ENCODE peak calls at places on chromosomes 1 and 21, in six cellular contexts. I is IMR-90, N is trophoblast cell, X is neuronal stem cell, M is mesendoderm, G is H1. B is an unnamed sample.

GRCh38 chr1:231272880-231273279 is 31.9 kb downstream of the GNPAT start:
- DNase-seq in X (no peak), I (peak), G (no peak), N (peak), M (peak), B (peak)

GRCh38 chr1:183276386-183276785 is 90.3 kb downstream of the LAMC2 start:
- DNase-seq in G (no peak), X (no peak), M (peak), I (no peak), N (peak), B (peak)

GRCh38 chr21:16084776-16085364 is 355.1 kb downstream of the USP25 start:
- DNase-seq in M (no peak), G (no peak), I (peak), X (no peak), N (no peak), B (no peak)

GRCh38 chr1:168202941-168203654 is 22.7 kb upstream of the SFT2D2 start:
- DNase-seq in I (peak), M (peak), N (peak), X (no peak), G (no peak), B (peak)

GRCh38 chr1:17097787-17098186 is 21.5 kb downstream of the PADI2 start:
- DNase-seq in M (no peak), X (no peak), G (no peak), I (no peak), N (peak), B (no peak)

GRCh38 chr21:34612557-34612956 is 2.4 kb downstream of the RCAN1 start:
- DNase-seq in M (no peak), I (no peak), X (no peak), N (no peak), G (no peak), B (no peak)

GRCh38 chr1:115098979-115099692 is 9.8 kb upstream of the TSPAN2 start:
- DNase-seq in M (peak), N (no peak), G (no peak), X (no peak), I (peak), B (no peak)

GRCh38 chr21:46094401-46095105 is 3.4 kb upstream of the COL6A2 start:
- DNase-seq in N (no peak), G (no peak), M (no peak), X (no peak), I (no peak), B (no peak)

GRCh38 chr1:221759436-221759835 is 17.5 kb upstream of the DUSP10 start:
- DNase-seq in I (peak), G (no peak), M (no peak), N (no peak), X (no peak), B (peak)

GRCh38 chr1:3174487-3175247 is 105.7 kb downstream of the PRDM16 start:
- DNase-seq in G (no peak), I (no peak), N (no peak), X (no peak), M (no peak), B (no peak)

GRCh38 chr1:84569216-84569615 is 5.0 kb downstream of the CTBS start:
- DNase-seq in X (no peak), I (no peak), G (no peak), M (no peak), N (no peak), B (no peak)

GRCh38 chr1:180920702-180921101 is 8.0 kb downstream of the KIAA1614 start:
- DNase-seq in G (no peak), I (no peak), X (no peak), M (no peak), N (no peak), B (no peak)

GRCh38 chr1:59999006-59999405 is 72.4 kb upstream of the CYP2J2 start:
- DNase-seq in X (no peak), M (peak), I (no peak), N (no peak), G (no peak), B (no peak)

GRCh38 chr1:24946861-24947658 is 17.0 kb upstream of the RUNX3 start:
- DNase-seq in I (peak), G (no peak), X (no peak), N (no peak), M (no peak), B (peak)

GRCh38 chr1:88802404-88802803 is 89.0 kb downstream of the GTF2B start:
- DNase-seq in X (no peak), N (no peak), I (no peak), M (no peak), G (no peak), B (no peak)

GRCh38 chr21:44449473-44450363 is 5.6 kb upstream of the LRRC3 start:
- DNase-seq in G (no peak), I (no peak), N (no peak), M (no peak), X (no peak), B (no peak)

GRCh38 chr1:185595835-185596667 is 138.1 kb upstream of the HMCN1 start:
- DNase-seq in I (peak), G (peak), M (peak), N (peak), X (peak), B (peak)

GRCh38 chr1:9455487-9456237 is 83.6 kb upstream of the SLC25A33 start:
- DNase-seq in M (peak), N (peak), X (peak), G (peak), I (peak), B (peak)

GRCh38 chr21:45861156-45861870 is 120.3 kb upstream of the COL6A1 start:
- DNase-seq in I (no peak), N (no peak), M (no peak), X (no peak), G (no peak), B (no peak)

GRCh38 chr1:150479370-150479769 is 7.8 kb upstream of the TARS2 start:
- DNase-seq in M (no peak), N (no peak), G (no peak), I (no peak), X (no peak), B (no peak)

GRCh38 chr1:107247679-107248078 is 106.8 kb downstream of the NTNG1 start:
- DNase-seq in X (no peak), M (no peak), G (no peak), I (no peak), N (no peak), B (no peak)

GRCh38 chr1:107246775-107247345 is 106.0 kb downstream of the NTNG1 start:
- DNase-seq in N (no peak), M (peak), I (no peak), X (no peak), G (no peak), B (no peak)

GRCh38 chr1:107243461-107243860 is 102.6 kb downstream of the NTNG1 start:
- DNase-seq in X (no peak), I (no peak), G (no peak), N (no peak), M (no peak), B (no peak)

GRCh38 chr1:107250169-107250568 is 109.3 kb downstream of the NTNG1 start:
- DNase-seq in I (no peak), X (no peak), M (peak), N (no peak), G (no peak), B (no peak)

GRCh38 chr1:107244734-107245495 is 104.1 kb downstream of the NTNG1 start:
- DNase-seq in N (no peak), G (no peak), X (no peak), I (no peak), M (no peak), B (no peak)
- H2AK5ac ChIP-seq in N (no peak), G (no peak), X (no peak), I (no peak), M (no peak), B (no peak)

DNA sequence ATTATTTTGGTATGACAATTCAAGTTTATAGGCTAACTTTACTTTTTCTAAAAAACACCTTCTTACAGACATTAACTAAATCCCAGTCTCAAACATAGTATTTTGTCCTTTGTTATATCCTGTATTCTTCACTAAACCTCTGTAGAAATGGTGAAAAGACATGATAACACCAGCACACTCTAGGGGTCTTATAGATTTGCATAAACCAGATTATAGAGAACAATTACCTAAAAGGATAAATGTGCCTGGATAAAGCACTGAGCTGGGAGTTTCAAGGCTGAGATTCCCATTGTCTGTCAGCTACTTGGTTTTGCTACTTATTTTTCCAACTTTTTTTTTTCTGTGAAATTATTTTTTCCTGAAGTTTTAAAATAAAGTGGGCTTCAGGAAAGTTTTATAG is 1288.6 kb upstream of the TMPRSS15 start:
- DNase-seq in G (no peak), I (no peak), X (peak), N (no peak), M (peak), B (no peak)
- H3K4me3 ChIP-seq in G (no peak), I (no peak), X (no peak), N (no peak), M (no peak), B (no peak)

DNA sequence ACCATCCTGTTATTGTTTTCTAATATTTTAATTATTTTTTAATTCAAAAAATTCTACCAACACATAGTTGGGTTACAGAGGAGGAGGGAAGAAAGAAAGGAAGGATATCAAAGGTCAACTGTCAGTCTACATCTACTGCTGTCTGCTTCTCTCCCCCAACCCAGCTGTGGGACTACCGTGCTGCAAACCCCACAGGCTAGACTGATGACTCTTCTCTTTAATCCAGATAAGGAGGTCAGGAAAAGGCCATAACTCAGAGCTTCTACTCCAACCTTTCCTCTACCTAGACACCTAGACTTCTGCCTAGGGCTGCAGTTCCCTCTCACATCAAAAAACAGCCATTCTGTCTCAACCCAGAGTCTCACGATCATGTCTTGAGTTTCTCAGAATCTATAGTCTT is 124.2 kb upstream of the ETV3 start:
- DNase-seq in M (no peak), G (no peak), X (no peak), N (no peak), I (no peak), B (no peak)
- H2AK5ac ChIP-seq in M (no peak), G (no peak), X (no peak), N (no peak), I (no peak), B (no peak)

GRCh38 chr1:234696148-234696576 is 86.2 kb upstream of the IRF2BP2 start:
- DNase-seq in X (no peak), G (no peak), I (no peak), N (no peak), M (no peak), B (no peak)
- H3K4me3 ChIP-seq in X (no peak), G (no peak), I (no peak), N (no peak), M (no peak), B (no peak)

DNA sequence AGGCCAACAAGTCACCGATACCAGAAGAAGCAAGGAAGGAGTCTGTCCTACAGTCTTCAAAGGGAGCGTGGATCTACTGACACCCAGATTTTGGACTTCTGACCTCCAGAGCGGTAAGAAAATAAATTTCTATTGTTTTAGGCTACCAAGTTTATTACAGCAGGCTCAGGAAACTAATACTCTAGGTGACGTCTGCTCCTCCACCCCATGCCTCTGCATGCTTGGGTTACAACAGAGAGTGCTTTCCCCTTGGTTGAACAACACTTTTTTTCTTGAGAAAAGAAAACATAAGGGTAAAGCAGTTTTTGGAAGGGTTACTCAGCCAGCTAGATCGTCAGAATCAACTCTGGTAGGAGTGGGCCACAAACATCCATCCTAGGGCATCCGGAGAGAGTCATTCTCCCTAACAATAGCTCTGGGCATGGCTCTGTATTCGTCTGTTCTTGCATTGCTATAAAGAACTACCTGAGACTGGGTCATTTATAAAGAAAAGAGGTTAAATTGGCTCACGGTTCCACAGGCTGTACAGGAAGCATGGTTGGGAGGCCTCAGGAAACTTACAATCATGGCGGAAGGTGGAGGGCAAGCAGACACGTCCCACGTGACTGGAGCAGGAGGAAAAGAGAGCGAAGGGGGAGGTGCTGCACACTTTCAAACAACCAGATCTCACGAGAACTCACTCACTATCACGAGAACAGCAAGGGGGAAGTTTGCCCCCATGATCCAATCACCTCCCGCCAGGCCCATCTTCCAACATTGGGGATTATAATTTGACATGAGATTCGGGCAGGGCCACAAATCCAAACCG is 22.2 kb upstream of the DNAJC11 start:
- DNase-seq in M (no peak), I (no peak), X (no peak), G (no peak), N (peak), B (no peak)
- H2AK5ac ChIP-seq in M (no peak), I (peak), X (no peak), G (no peak), N (no peak), B (peak)

GRCh38 chr1:27522148-27522859 is 32.3 kb upstream of the WASF2 start:
- DNase-seq in X (no peak), M (no peak), N (no peak), G (no peak), I (no peak), B (no peak)
- H3K4me3 ChIP-seq in X (no peak), M (no peak), N (no peak), G (no peak), I (no peak), B (no peak)

GRCh38 chr1:63777965-63778880 is 4.4 kb downstream of the ROR1 start:
- DNase-seq in G (no peak), X (no peak), N (no peak), M (peak), I (no peak), B (no peak)
- H2AK5ac ChIP-seq in G (peak), X (no peak), N (no peak), M (no peak), I (peak), B (peak)

DNA sequence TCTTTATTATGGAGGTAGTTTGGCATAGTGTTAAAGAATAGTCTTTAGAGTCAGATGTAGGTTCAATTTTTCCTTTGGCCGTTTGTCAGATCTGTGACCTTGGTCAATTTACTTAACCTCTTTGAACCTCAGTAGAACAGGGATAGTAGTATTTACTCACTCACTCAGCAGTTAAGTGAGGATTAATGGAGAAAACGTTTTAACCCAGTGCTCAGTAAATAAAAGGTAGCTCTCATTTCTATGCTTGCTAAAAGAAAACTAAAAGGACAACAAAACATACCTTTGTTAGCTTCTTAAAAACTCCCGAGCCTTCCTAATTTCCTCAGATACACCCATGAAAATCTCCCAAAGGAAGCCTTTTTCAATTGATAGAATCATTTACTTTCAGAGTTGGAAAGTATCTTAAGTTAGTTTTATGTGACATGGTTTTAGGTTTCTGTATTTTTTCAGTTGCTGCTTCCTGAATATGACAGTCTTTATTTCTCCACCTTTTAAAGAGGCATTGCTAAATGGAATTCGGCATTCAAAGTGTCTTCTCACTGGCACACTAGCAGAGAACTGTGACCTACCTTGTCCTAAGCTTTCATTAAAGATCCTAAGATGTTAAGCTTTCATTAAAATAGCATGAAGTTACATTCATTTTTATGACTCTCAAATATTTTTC is 7.8 kb downstream of the ABCD3 start:
- DNase-seq in I (no peak), M (no peak), X (no peak), G (no peak), N (no peak), B (no peak)
- H3K4me3 ChIP-seq in I (no peak), M (no peak), X (no peak), G (no peak), N (no peak), B (no peak)

GRCh38 chr1:158019177-158019868 is 25.9 kb downstream of the KIRREL1 start:
- DNase-seq in G (no peak), X (peak), I (peak), N (peak), M (peak), B (peak)
- H2AK5ac ChIP-seq in G (peak), X (no peak), I (peak), N (peak), M (peak), B (peak)

DNA sequence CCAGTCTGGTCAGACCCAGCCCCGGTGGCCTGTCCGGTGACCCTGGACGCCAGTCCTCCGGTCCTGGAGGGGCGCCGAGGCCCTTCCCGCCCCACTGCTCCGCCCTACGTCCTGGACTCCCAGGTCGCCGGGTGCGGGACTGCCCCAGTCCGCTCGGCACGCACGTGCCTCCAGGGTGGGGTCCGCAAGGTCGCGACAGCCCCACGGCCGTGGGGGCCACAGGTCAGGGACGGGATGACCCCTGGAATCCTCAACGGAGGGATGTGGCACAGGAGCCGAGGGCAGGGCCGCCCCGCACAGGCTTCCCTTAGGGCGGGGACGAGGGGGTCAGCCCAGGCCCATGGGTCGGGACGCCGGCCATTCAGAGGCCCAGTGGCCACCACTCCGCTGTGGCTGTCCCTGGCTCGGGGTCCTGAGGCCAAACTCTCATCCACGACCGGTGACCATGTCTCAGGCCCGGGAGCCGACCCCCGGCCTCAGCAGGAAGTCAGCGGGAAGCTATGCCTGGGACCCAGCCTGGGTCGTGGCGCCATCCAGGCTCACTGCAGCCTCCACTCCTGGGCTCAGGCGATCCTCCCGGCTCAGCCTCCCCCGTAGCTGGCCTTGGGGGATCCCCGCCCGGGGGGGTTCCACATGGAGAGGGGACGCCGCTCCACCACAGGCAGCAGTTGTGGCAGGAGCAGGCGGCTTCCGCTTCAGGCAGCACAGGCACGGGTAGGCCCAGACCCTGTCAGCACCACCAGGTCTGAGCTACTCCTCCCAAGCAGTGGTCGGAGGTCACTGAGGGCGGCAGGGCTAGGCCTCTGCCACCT is 599 bp upstream of the TMEM240 start:
- DNase-seq in G (no peak), I (no peak), M (peak), X (peak), N (no peak), B (no peak)
- H3K4me3 ChIP-seq in G (peak), I (peak), M (peak), X (peak), N (peak), B (peak)

B was measured in mesenchymal stem cell.